ENCODE peak calls at places on chromosome 1, in five cellular contexts. E is heart left ventricle, J is prostate gland, Y is body of pancreas, M is H54. R is an unnamed sample.

GRCh38 chr1:153260980-153261792 is 1.7 kb downstream of the LORICRIN start:
- DNase-seq in M (no peak), J (no peak), Y (peak), E (peak), R (no peak)

GRCh38 chr1:208233546-208233945 is 10.6 kb downstream of the PLXNA2 start:
- DNase-seq in J (peak), E (no peak), Y (peak), M (no peak), R (no peak)

GRCh38 chr1:59170659-59171058 is 126.2 kb upstream of the FGGY start:
- DNase-seq in M (no peak), Y (no peak), E (no peak), J (no peak), R (no peak)

GRCh38 chr1:212485895-212486590 is 53.3 kb downstream of the NENF start:
- DNase-seq in E (peak), M (peak), Y (peak), J (no peak), R (peak)

GRCh38 chr1:156775799-156776198 is 8.5 kb downstream of the PRCC start:
- DNase-seq in J (no peak), E (no peak), Y (no peak), M (no peak), R (no peak)

GRCh38 chr1:178057863-178058576 is 35.9 kb upstream of the RASAL2 start:
- DNase-seq in E (peak), J (no peak), M (no peak), Y (peak), R (no peak)

GRCh38 chr1:151988405-151988851 is 5.2 kb downstream of the S100A10 start:
- DNase-seq in M (no peak), Y (no peak), E (no peak), J (no peak), R (no peak)

GRCh38 chr1:41529621-41530395 is 45.3 kb upstream of the EDN2 start:
- DNase-seq in J (no peak), Y (no peak), M (no peak), E (no peak), R (no peak)

GRCh38 chr1:19812875-19813650 is 2.0 kb downstream of the RNF186 start:
- DNase-seq in Y (peak), M (no peak), E (no peak), J (no peak), R (no peak)

GRCh38 chr1:247228133-247228532 is 27.7 kb upstream of the VN1R5 start:
- DNase-seq in M (no peak), J (no peak), Y (no peak), E (no peak), R (no peak)

GRCh38 chr1:36542962-36543515 is 60.3 kb upstream of the CSF3R start:
- DNase-seq in J (no peak), E (no peak), Y (no peak), M (no peak), R (no peak)

GRCh38 chr1:204080163-204080903 is 7.4 kb downstream of the SOX13 start:
- DNase-seq in E (peak), M (peak), Y (peak), J (peak), R (no peak)

GRCh38 chr1:20711285-20712209 is 6.3 kb downstream of the KIF17 start:
- DNase-seq in J (no peak), M (no peak), Y (no peak), E (no peak), R (peak)

GRCh38 chr1:208919371-208919770 is 664.1 kb upstream of the CAMK1G start:
- DNase-seq in Y (no peak), E (no peak), J (no peak), M (peak), R (no peak)

GRCh38 chr1:96183928-96184327 is 537.7 kb upstream of the PTBP2 start:
- DNase-seq in Y (no peak), M (no peak), J (no peak), E (no peak), R (no peak)

GRCh38 chr1:230307213-230307612 is 118.9 kb downstream of the PGBD5 start:
- DNase-seq in E (no peak), J (no peak), M (no peak), Y (no peak), R (no peak)

GRCh38 chr1:94707321-94708298 is 112.5 kb upstream of the SLC44A3 start:
- DNase-seq in M (no peak), J (peak), E (peak), Y (peak), R (no peak)

GRCh38 chr1:221869759-221870158 is 127.9 kb upstream of the DUSP10 start:
- DNase-seq in J (no peak), Y (no peak), E (no peak), M (no peak), R (no peak)

GRCh38 chr1:234000557-234001081 is 96.1 kb downstream of the SLC35F3 start:
- DNase-seq in E (no peak), J (no peak), Y (no peak), M (no peak), R (no peak)

GRCh38 chr1:155392898-155393411 is 72.3 kb downstream of the RUSC1 start:
- DNase-seq in M (no peak), J (peak), Y (peak), E (no peak), R (no peak)

GRCh38 chr1:28456078-28456477 is 49.8 kb upstream of the RCC1 start:
- DNase-seq in Y (no peak), E (no peak), J (no peak), M (peak), R (no peak)

GRCh38 chr1:9186082-9186859 is 48.3 kb upstream of the H6PD start:
- DNase-seq in E (no peak), J (no peak), M (no peak), Y (no peak), R (no peak)

GRCh38 chr1:78833491-78833890 is 173.0 kb downstream of the ADGRL4 start:
- DNase-seq in J (no peak), M (peak), E (no peak), Y (no peak), R (no peak)

GRCh38 chr1:233055879-233056641 is 105.6 kb downstream of the NTPCR start:
- DNase-seq in Y (no peak), M (no peak), J (no peak), E (no peak), R (no peak)

GRCh38 chr1:75838099-75838498 is 41.4 kb downstream of the MSH4 start:
- DNase-seq in M (no peak), Y (no peak), E (no peak), J (no peak), R (no peak)

GRCh38 chr1:246705368-246705767 is 18.8 kb upstream of the SCCPDH start:
- DNase-seq in J (no peak), E (no peak), Y (no peak), M (no peak), R (no peak)

GRCh38 chr1:42963378-42964005 is 4.8 kb upstream of the SLC2A1 start:
- DNase-seq in Y (no peak), M (no peak), E (no peak), J (no peak), R (peak)

GRCh38 chr1:20078166-20078565 is 8.2 kb downstream of the PLA2G5 start:
- DNase-seq in M (no peak), E (no peak), Y (no peak), J (no peak), R (no peak)

GRCh38 chr1:84504580-84505021 is 1.6 kb upstream of the SPATA1 start:
- DNase-seq in E (no peak), M (no peak), J (no peak), Y (no peak), R (peak)

GRCh38 chr1:52482326-52483004 is 70.4 kb downstream of the TUT4 start:
- DNase-seq in J (no peak), M (no peak), Y (no peak), E (no peak), R (no peak)

GRCh38 chr1:108505766-108506075 is 54.2 kb upstream of the EEIG2 start:
- DNase-seq in M (no peak), E (no peak), Y (no peak), J (no peak), R (no peak)

GRCh38 chr1:25003457-25004190 is 73.5 kb upstream of the RUNX3 start:
- DNase-seq in E (no peak), M (peak), J (no peak), Y (no peak), R (no peak)

GRCh38 chr1:1318131-1318652 is 6.3 kb downstream of the INTS11 start:
- DNase-seq in M (no peak), J (peak), Y (peak), E (peak), R (peak)

GRCh38 chr1:115196291-115196690 is 107.0 kb upstream of the TSPAN2 start:
- DNase-seq in J (no peak), E (no peak), M (no peak), Y (no peak), R (no peak)
- TF ChIP-seq POLR2A in J (no peak), E (no peak), M (no peak), Y (no peak), R (no peak)

DNA sequence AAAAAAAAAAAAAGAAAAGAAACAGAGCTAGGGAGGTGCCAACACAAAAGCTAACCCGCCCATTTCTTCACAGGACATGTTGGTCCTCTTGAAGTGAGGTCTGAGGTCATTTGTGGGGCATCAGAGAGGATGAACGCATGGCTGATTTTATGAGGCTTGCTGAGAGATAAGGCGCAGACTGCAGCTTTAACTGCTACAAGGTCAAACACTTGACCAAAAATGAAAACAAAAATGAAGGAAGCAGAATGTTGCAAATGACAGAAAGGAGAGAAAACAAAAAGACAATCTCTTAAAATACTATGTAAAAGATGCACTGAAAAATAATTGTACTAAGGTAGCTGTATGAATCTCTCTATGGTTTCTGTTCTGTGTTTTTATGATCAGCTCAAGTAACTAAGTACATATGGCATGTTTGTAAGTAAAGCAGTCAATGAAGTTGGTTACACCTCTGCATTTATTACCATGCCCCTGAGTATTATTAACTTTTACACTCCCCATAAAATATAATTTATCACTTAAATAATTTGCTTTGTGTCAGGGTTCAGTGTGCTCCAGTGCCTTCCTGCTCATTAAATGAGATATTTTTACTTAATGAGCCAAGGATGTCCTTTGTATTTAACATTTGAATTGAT is 249.1 kb upstream of the NR5A2 start:
- DNase-seq in J (no peak), M (no peak), E (no peak), Y (no peak), R (peak)
- TF ChIP-seq POLR2A in J (no peak), M (no peak), E (no peak), Y (no peak), R (no peak)

GRCh38 chr1:183876284-183876683 is 71.4 kb downstream of the RGL1 start:
- DNase-seq in M (no peak), Y (no peak), E (no peak), J (no peak), R (no peak)
- TF ChIP-seq POLR2A in M (no peak), Y (no peak), E (no peak), J (no peak), R (no peak)

DNA sequence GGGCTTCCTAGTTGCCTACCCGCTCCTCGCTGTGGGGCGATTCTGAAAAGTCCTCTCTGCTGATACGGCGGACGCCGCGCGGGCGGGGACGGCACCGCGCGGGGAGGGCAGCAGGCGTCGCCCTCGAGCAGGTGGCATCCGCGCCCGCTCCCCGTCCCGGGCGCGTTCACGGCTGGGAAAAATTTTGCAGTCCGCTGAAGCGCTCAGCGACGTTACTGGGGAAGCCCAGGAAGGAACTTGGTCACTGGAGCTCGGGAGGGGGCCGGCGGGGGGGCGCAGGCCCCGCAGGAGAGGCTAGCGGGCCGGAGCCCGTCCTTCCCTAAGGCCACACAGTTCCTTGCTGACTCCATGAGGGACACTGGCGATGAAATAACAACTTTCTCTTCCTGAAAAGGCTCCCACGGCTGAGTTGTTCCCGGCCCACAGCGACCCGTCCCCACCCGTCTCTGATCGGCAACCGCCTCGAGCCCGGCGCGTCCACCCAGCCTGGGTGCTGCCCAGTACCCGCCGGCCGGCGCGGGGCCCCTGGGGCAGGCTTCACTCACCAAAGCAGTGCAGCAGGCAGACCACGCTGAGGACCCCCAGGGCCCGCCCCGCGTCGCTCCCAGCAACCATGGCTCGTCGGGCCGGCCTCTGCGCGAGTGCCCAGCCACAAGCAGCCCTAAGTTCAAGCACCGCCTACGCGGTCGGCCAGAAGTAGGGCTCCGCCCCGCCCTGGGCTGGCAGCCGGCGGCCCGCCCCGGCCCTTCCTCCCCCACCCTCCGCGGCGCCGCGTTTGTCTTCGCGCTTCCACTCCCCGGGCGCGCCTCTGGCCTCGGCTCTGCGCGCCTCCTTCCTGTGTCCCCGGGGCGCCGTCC is at the start of gene CD58:
- DNase-seq in M (peak), E (peak), Y (peak), J (peak), R (peak)
- TF ChIP-seq POLR2A in M (peak), E (peak), Y (peak), J (peak), R (peak)

GRCh38 chr1:228082975-228083870 is 715 bp downstream of the ARF1 start:
- DNase-seq in Y (peak), E (peak), M (no peak), J (peak), R (peak)
- TF ChIP-seq POLR2A in Y (peak), E (no peak), M (no peak), J (no peak), R (no peak)

DNA sequence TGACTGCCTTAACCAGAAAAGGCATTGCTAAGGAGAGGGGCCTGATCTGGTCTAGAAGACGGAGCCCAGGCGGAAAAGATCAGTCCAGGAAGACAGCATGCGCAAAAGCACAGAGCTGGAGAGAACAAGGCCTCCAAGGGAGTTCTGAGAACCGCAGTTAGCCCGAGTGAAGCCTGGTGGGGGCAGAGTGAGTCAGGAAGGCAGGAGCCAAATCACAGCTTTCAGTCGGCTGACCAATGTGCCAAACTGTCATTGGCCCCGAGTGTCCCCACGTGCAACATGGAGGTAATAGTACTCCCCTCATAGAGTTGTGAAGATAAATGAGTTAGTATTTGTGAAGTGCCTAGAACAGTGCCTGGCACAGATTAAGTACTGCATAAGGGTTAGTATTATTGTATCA is 1.2 kb upstream of the TSPAN2 start:
- DNase-seq in Y (peak), M (no peak), E (peak), J (no peak), R (no peak)
- TF ChIP-seq POLR2A in Y (no peak), M (no peak), E (no peak), J (no peak), R (no peak)

GRCh38 chr1:117929340-117930172 is at the start of the genes GDAP2 and WDR3:
- DNase-seq in J (peak), Y (peak), E (peak), M (peak), R (peak)
- TF ChIP-seq POLR2A in J (peak), Y (peak), E (peak), M (peak), R (peak)